ENCODE peak calls at places on chromosome 13, in eight cellular contexts. B, D, O, L, V, P, N and Z are unnamed samples.

GRCh38 chr13:72166102-72166660 is 299.2 kb upstream of the DACH1 start:
- DNase-seq in O (no peak), D (no peak), N (no peak), P (no peak), L (no peak), B (no peak), V (no peak), Z (no peak)

GRCh38 chr13:102914629-102914935 is 68.8 kb downstream of the ERCC5 start:
- DNase-seq in O (no peak), L (no peak), P (peak), N (no peak), V (no peak), D (no peak), B (no peak), Z (no peak)

GRCh38 chr13:102825921-102826706 is 19.7 kb upstream of the ERCC5 start:
- DNase-seq in B (no peak), D (peak), N (no peak), V (no peak), P (no peak), O (no peak), L (no peak), Z (peak)

GRCh38 chr13:61880576-61881283 is 465.1 kb upstream of the PCDH20 start:
- DNase-seq in O (no peak), B (no peak), P (peak), D (no peak), N (no peak), V (no peak), L (no peak), Z (no peak)

GRCh38 chr13:113547248-113547971 is 37.1 kb upstream of the TFDP1 start:
- DNase-seq in N (no peak), B (no peak), L (peak), P (no peak), D (no peak), O (no peak), V (no peak), Z (peak)

GRCh38 chr13:98606296-98606695 is 29.4 kb upstream of the STK24 start:
- DNase-seq in O (no peak), B (no peak), D (no peak), N (no peak), L (no peak), V (no peak), P (no peak), Z (no peak)

GRCh38 chr13:67230774-67231480 is 791 bp upstream of the PCDH9 start:
- DNase-seq in O (no peak), L (peak), P (peak), B (no peak), N (no peak), D (peak), V (no peak), Z (peak)

GRCh38 chr13:26482451-26483197 is 74.9 kb upstream of the WASF3 start:
- DNase-seq in L (peak), B (peak), N (peak), P (peak), V (peak), O (peak), D (no peak), Z (peak)

GRCh38 chr13:111177081-111177711 is 62.1 kb downstream of the ARHGEF7 start:
- DNase-seq in D (no peak), N (no peak), O (no peak), V (no peak), L (peak), B (peak), P (no peak), Z (peak)

GRCh38 chr13:79141082-79141481 is 265.0 kb downstream of the RBM26 start:
- DNase-seq in P (no peak), O (no peak), N (no peak), B (no peak), V (no peak), D (no peak), L (no peak), Z (no peak)

GRCh38 chr13:51211910-51212309 is 10.3 kb upstream of the FAM124A start:
- DNase-seq in D (no peak), N (no peak), V (no peak), P (peak), O (no peak), L (no peak), B (no peak), Z (no peak)